ENCODE peak calls at places on chromosomes 2 and 18, in seven cellular contexts. F is transverse colon, V is lung, X is spleen, P is mesothelial cell of epicardium, G is PC-9, R is tibial nerve. Q is an unnamed sample.

GRCh38 chr2:223306371-223306770 is 254.4 kb downstream of the KCNE4 start:
- DNase-seq in F (no peak), G (peak; percentile 18), X (no peak), V (no peak), P (no peak), R (no peak), Q (peak; percentile 42)

GRCh38 chr2:239720411-239721365 is 304.5 kb downstream of the NDUFA10 start:
- DNase-seq in V (no peak), X (peak; percentile 62), P (no peak), G (no peak), F (no peak), R (no peak), Q (no peak)

GRCh38 chr2:64934530-64934929 is 54.7 kb upstream of the SLC1A4 start:
- DNase-seq in X (no peak), F (peak; percentile 51), P (no peak), V (no peak), G (no peak), R (no peak), Q (no peak)

GRCh38 chr18:9731380-9731779 is 23.3 kb downstream of the RAB31 start:
- DNase-seq in P (no peak), V (no peak), G (no peak), F (no peak), R (no peak), X (no peak), Q (peak; percentile 71)

GRCh38 chr2:127589358-127589757 is 53.9 kb downstream of the MYO7B start:
- DNase-seq in P (no peak), X (peak; percentile 50), R (no peak), F (no peak), G (no peak), V (no peak), Q (no peak)

GRCh38 chr2:43370146-43370545 is 143.7 kb upstream of the ZFP36L2 start:
- DNase-seq in G (no peak), R (no peak), V (no peak), P (no peak), X (no peak), F (peak; percentile 35), Q (no peak)

GRCh38 chr2:121564905-121565304 is 34.2 kb downstream of the RNU4ATAC start:
- DNase-seq in X (no peak), G (no peak), R (no peak), F (no peak), P (no peak), V (no peak), Q (no peak)

GRCh38 chr18:23872701-23873550 is 141.6 kb upstream of the TTC39C start:
- DNase-seq in F (peak; percentile 89), X (no peak), G (peak; percentile 89), P (no peak), R (no peak), V (no peak), Q (peak; percentile 96)

GRCh38 chr18:77314952-77315351 is 65.3 kb downstream of the GALR1 start:
- DNase-seq in P (no peak), F (no peak), G (no peak), R (no peak), X (no peak), V (no peak), Q (no peak)

GRCh38 chr2:134231965-134232340 is 21.9 kb upstream of the MGAT5 start:
- DNase-seq in P (no peak), G (no peak), V (no peak), R (no peak), X (no peak), F (no peak), Q (no peak)

GRCh38 chr2:200065477-200065876 is 110.1 kb downstream of the MAIP1 start:
- DNase-seq in V (no peak), X (no peak), R (no peak), G (no peak), F (no peak), P (no peak), Q (no peak)

GRCh38 chr18:26757263-26758019 is 108.1 kb downstream of the AQP4 start:
- DNase-seq in R (no peak), V (peak; percentile 43), P (no peak), G (no peak), X (no peak), F (peak; percentile 10), Q (peak; percentile 45)

GRCh38 chr18:69127844-69128486 is 272.7 kb upstream of the DOK6 start:
- DNase-seq in V (no peak), F (no peak), R (no peak), P (no peak), X (no peak), G (no peak), Q (no peak)

GRCh38 chr18:74977041-74977440 is 231.9 kb downstream of the PTGR3 start:
- DNase-seq in F (no peak), P (no peak), V (no peak), G (no peak), X (no peak), R (no peak), Q (no peak)

DNA sequence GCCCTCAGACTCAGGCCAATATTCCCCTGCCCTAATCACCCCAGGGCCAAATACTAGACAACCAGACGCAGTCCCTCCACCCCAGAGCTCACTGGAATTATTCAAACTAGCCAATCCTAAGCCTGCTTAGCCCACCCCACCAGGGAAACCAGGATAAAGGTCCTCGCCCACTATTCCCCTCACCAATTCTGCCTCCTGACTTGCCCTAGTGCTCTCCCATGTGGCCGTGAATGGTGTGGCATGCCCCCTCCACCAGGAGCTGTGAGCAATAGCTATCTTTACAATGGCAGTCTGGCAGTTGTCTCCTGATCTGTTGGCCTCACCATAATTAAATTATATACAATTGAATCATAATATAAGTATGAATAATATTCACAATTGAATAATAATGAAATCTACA is 42.3 kb downstream of the FAM124B start:
- DNase-seq in R (no peak), X (no peak), G (no peak), F (no peak), P (no peak), V (no peak), Q (peak; percentile 20)
- TF ChIP-seq CTCF in R (no peak), X (no peak), G (peak; percentile 54), F (no peak), P (no peak), V (no peak), Q (peak; percentile 10)

GRCh38 chr18:12423393-12423792 is 15.7 kb downstream of the PRELID3A start:
- DNase-seq in G (no peak), P (no peak), R (no peak), X (no peak), F (no peak), V (no peak), Q (no peak)

GRCh38 chr18:12421732-12422131 is 14.0 kb downstream of the PRELID3A start:
- DNase-seq in X (no peak), F (no peak), R (no peak), G (no peak), P (no peak), V (no peak), Q (no peak)

GRCh38 chr18:12424252-12424651 is 16.5 kb downstream of the PRELID3A start:
- DNase-seq in R (no peak), V (no peak), F (no peak), G (no peak), P (no peak), X (no peak), Q (no peak)

GRCh38 chr18:12423820-12424219 is 16.1 kb downstream of the PRELID3A start:
- DNase-seq in R (no peak), G (no peak), V (no peak), X (peak; percentile 70), P (no peak), F (no peak), Q (no peak)

GRCh38 chr18:12422936-12423335 is 15.2 kb downstream of the PRELID3A start:
- DNase-seq in X (no peak), V (no peak), G (no peak), F (no peak), P (no peak), R (no peak), Q (no peak)
- TF ChIP-seq CTCF in X (no peak), V (no peak), G (no peak), F (no peak), P (no peak), R (no peak), Q (no peak)

GRCh38 chr18:42231796-42232195 is 276.8 kb downstream of the PIK3C3 start:
- DNase-seq in P (no peak), G (no peak), V (no peak), X (no peak), R (no peak), F (no peak), Q (no peak)
- TF ChIP-seq CTCF in P (no peak), G (no peak), V (no peak), X (no peak), R (no peak), F (no peak), Q (no peak)

GRCh38 chr2:1594281-1595171 is 149.8 kb downstream of the PXDN start:
- DNase-seq in F (no peak), P (no peak), X (peak; percentile 59), V (no peak), G (no peak), R (no peak), Q (no peak)

GRCh38 chr2:1590611-1591460 is 153.5 kb downstream of the PXDN start:
- DNase-seq in F (no peak), V (no peak), P (no peak), R (no peak), X (no peak), G (no peak), Q (no peak)

GRCh38 chr2:1591461-1591770 is 152.9 kb downstream of the PXDN start:
- DNase-seq in F (no peak), X (no peak), V (no peak), R (no peak), P (no peak), G (no peak), Q (no peak)

GRCh38 chr2:1593371-1594205 is 150.7 kb downstream of the PXDN start:
- DNase-seq in P (no peak), V (no peak), G (peak; percentile 81), X (peak; percentile 70), R (no peak), F (no peak), Q (peak; percentile 82)

GRCh38 chr2:1591978-1592907 is 152.1 kb downstream of the PXDN start:
- DNase-seq in X (peak; percentile 76), F (peak; percentile 84), G (no peak), V (peak; percentile 68), P (no peak), R (peak; percentile 57), Q (peak; percentile 45)
- TF ChIP-seq CTCF in X (no peak), F (peak; percentile 90), G (no peak), V (peak; percentile 55), P (peak; percentile 21), R (peak; percentile 62), Q (no peak)

GRCh38 chr2:26099933-26100332 is 66.0 kb downstream of the RAB10 start:
- DNase-seq in R (no peak), P (no peak), V (no peak), F (no peak), X (no peak), G (no peak), Q (no peak)

GRCh38 chr2:26100384-26100783 is 66.5 kb downstream of the RAB10 start:
- DNase-seq in F (no peak), P (no peak), V (no peak), X (no peak), G (no peak), R (no peak), Q (no peak)

DNA sequence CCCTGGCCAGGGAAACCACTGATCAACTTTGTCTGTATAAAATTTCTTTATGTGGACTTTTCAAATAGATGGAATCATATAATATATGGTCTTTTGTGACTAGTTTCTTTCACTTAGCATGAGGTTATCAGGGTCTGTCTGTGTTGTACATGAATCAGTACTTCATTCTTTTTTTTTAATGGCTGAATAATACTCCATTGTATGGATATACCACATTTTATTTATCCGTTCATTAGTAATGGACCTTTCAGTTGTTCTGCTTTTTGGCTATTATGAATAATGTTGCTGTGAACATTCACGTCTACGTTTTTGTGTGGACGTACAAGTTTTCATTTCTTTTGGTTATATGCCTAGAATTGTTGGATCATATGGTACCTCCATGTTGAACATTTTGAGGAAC is 69.1 kb upstream of the GAREM2 start:
- DNase-seq in F (no peak), P (no peak), R (no peak), V (no peak), G (no peak), X (no peak), Q (no peak)
- TF ChIP-seq CTCF in F (no peak), P (no peak), R (no peak), V (no peak), G (no peak), X (no peak), Q (no peak)